ENCODE peak calls at places on chromosomes 1 and 21, in six cellular contexts. Y is stomach; H is occipital lobe; R is tibial nerve; J is CD8-positive, alpha-beta memory T cell; Q is tibial artery. C is an unnamed sample.

GRCh38 chr1:234555390-234556112 is 54.4 kb downstream of the IRF2BP2 start:
- DNase-seq in Y (no peak), H (no peak), R (no peak), J (no peak), Q (no peak), C (no peak)

GRCh38 chr21:42763578-42764442 is 110.4 kb downstream of the PDE9A start:
- DNase-seq in Y (no peak), H (no peak), R (no peak), J (no peak), Q (no peak), C (no peak)

GRCh38 chr1:184025242-184025675 is 12.3 kb downstream of the COLGALT2 start:
- DNase-seq in Y (peak), H (no peak), R (no peak), J (no peak), Q (no peak), C (no peak)

GRCh38 chr1:2979191-2980072 is 41.8 kb upstream of the ACTRT2 start:
- DNase-seq in Y (peak), H (no peak), R (no peak), J (no peak), Q (peak), C (peak)

GRCh38 chr1:214244252-214244651 is 36.7 kb upstream of the SMYD2 start:
- DNase-seq in Y (no peak), H (no peak), R (no peak), J (no peak), Q (no peak), C (no peak)

GRCh38 chr1:209536843-209537242 is 46.7 kb upstream of the CAMK1G start:
- DNase-seq in Y (no peak), H (no peak), R (no peak), J (no peak), Q (no peak), C (no peak)

GRCh38 chr1:53893999-53894636 is at the start of gene DIO1:
- DNase-seq in Y (no peak), H (no peak), R (no peak), J (no peak), Q (no peak), C (no peak)

GRCh38 chr1:41238311-41239094 is 3.6 kb downstream of the SCMH1 start:
- DNase-seq in Y (no peak), H (no peak), R (no peak), J (no peak), Q (no peak), C (no peak)

GRCh38 chr1:178684111-178684510 is 40.9 kb upstream of the RALGPS2 start:
- DNase-seq in Y (no peak), H (no peak), R (no peak), J (no peak), Q (no peak), C (no peak)

GRCh38 chr1:16420719-16421118 is 16.5 kb downstream of the SPATA21 start:
- DNase-seq in Y (no peak), H (no peak), R (no peak), J (peak), Q (no peak), C (no peak)